ENCODE peak calls at places on chromosomes 13 and 19, in four cellular contexts. One of them, this sample, is unnamed.

GRCh38 chr13:47112900-47113299 is 216.0 kb upstream of the HTR2A start:
- DNase-seq in ureter: no peak
- DNase-seq in AG04450: no peak
- DNase-seq in activated CD4-positive, alpha-beta T cell treated with anti-CD3 and anti-CD28 coated beads, Interleukin-2, amount 50 U/mL, for 1 hour: no peak
- DNase-seq in this sample: no peak

GRCh38 chr19:4794971-4795370 is 3.4 kb downstream of the FEM1A start:
- DNase-seq in AG04450: no peak
- DNase-seq in activated CD4-positive, alpha-beta T cell treated with anti-CD3 and anti-CD28 coated beads, Interleukin-2, amount 50 U/mL, for 1 hour: no peak
- DNase-seq in ureter: no peak
- DNase-seq in this sample: no peak

GRCh38 chr13:31242342-31242741 is 42.6 kb downstream of the B3GLCT start:
- DNase-seq in AG04450: no peak
- DNase-seq in activated CD4-positive, alpha-beta T cell treated with anti-CD3 and anti-CD28 coated beads, Interleukin-2, amount 50 U/mL, for 1 hour: no peak
- DNase-seq in ureter: no peak
- DNase-seq in this sample: no peak

GRCh38 chr19:7869910-7870511 is 4.2 kb downstream of the PRR36 start:
- DNase-seq in AG04450: no peak
- DNase-seq in activated CD4-positive, alpha-beta T cell treated with anti-CD3 and anti-CD28 coated beads, Interleukin-2, amount 50 U/mL, for 1 hour: peak
- DNase-seq in ureter: peak
- DNase-seq in this sample: no peak

GRCh38 chr19:28908941-28909340 is 304.0 kb downstream of the UQCRFS1 start:
- DNase-seq in ureter: no peak
- DNase-seq in AG04450: no peak
- DNase-seq in activated CD4-positive, alpha-beta T cell treated with anti-CD3 and anti-CD28 coated beads, Interleukin-2, amount 50 U/mL, for 1 hour: no peak
- DNase-seq in this sample: no peak

GRCh38 chr13:114298866-114299265 is 15.4 kb upstream of the CHAMP1 start:
- DNase-seq in ureter: no peak
- DNase-seq in activated CD4-positive, alpha-beta T cell treated with anti-CD3 and anti-CD28 coated beads, Interleukin-2, amount 50 U/mL, for 1 hour: no peak
- DNase-seq in AG04450: no peak
- DNase-seq in this sample: no peak

GRCh38 chr19:16335226-16335625 is 10.6 kb downstream of the KLF2 start:
- DNase-seq in AG04450: no peak
- DNase-seq in activated CD4-positive, alpha-beta T cell treated with anti-CD3 and anti-CD28 coated beads, Interleukin-2, amount 50 U/mL, for 1 hour: no peak
- DNase-seq in ureter: no peak
- DNase-seq in this sample: no peak

GRCh38 chr19:405138-405965 is 3.6 kb downstream of the C2CD4C start:
- DNase-seq in AG04450: no peak
- DNase-seq in activated CD4-positive, alpha-beta T cell treated with anti-CD3 and anti-CD28 coated beads, Interleukin-2, amount 50 U/mL, for 1 hour: no peak
- DNase-seq in ureter: no peak
- DNase-seq in this sample: peak

GRCh38 chr13:33345842-33346241 is 60.3 kb upstream of the STARD13 start:
- DNase-seq in ureter: no peak
- DNase-seq in activated CD4-positive, alpha-beta T cell treated with anti-CD3 and anti-CD28 coated beads, Interleukin-2, amount 50 U/mL, for 1 hour: no peak
- DNase-seq in AG04450: no peak
- DNase-seq in this sample: peak

GRCh38 chr13:27783111-27783510 is 9.2 kb upstream of the GSX1 start:
- DNase-seq in AG04450: no peak
- DNase-seq in activated CD4-positive, alpha-beta T cell treated with anti-CD3 and anti-CD28 coated beads, Interleukin-2, amount 50 U/mL, for 1 hour: no peak
- DNase-seq in ureter: no peak
- DNase-seq in this sample: peak

GRCh38 chr13:110109140-110109783 is 197.7 kb downstream of the COL4A1 start:
- DNase-seq in ureter: no peak
- DNase-seq in AG04450: no peak
- DNase-seq in activated CD4-positive, alpha-beta T cell treated with anti-CD3 and anti-CD28 coated beads, Interleukin-2, amount 50 U/mL, for 1 hour: no peak
- DNase-seq in this sample: no peak

GRCh38 chr19:2149980-2150793 is 1.2 kb downstream of the AP3D1 start:
- DNase-seq in AG04450: no peak
- DNase-seq in activated CD4-positive, alpha-beta T cell treated with anti-CD3 and anti-CD28 coated beads, Interleukin-2, amount 50 U/mL, for 1 hour: no peak
- DNase-seq in ureter: no peak
- DNase-seq in this sample: peak

GRCh38 chr13:49113526-49114286 is 106.4 kb upstream of the MLNR start:
- DNase-seq in AG04450: peak
- DNase-seq in ureter: no peak
- DNase-seq in activated CD4-positive, alpha-beta T cell treated with anti-CD3 and anti-CD28 coated beads, Interleukin-2, amount 50 U/mL, for 1 hour: no peak
- DNase-seq in this sample: peak

GRCh38 chr13:98083507-98083906 is 59.4 kb upstream of the FARP1 start:
- DNase-seq in ureter: no peak
- DNase-seq in AG04450: peak
- DNase-seq in activated CD4-positive, alpha-beta T cell treated with anti-CD3 and anti-CD28 coated beads, Interleukin-2, amount 50 U/mL, for 1 hour: no peak
- DNase-seq in this sample: no peak

GRCh38 chr19:46225558-46226004 is 4.0 kb upstream of the IGFL1 start:
- DNase-seq in AG04450: no peak
- DNase-seq in ureter: no peak
- DNase-seq in activated CD4-positive, alpha-beta T cell treated with anti-CD3 and anti-CD28 coated beads, Interleukin-2, amount 50 U/mL, for 1 hour: no peak
- DNase-seq in this sample: no peak

GRCh38 chr13:26202365-26202972 is 19.6 kb downstream of the RNF6 start:
- DNase-seq in AG04450: no peak
- DNase-seq in ureter: no peak
- DNase-seq in activated CD4-positive, alpha-beta T cell treated with anti-CD3 and anti-CD28 coated beads, Interleukin-2, amount 50 U/mL, for 1 hour: no peak
- DNase-seq in this sample: no peak